ENCODE peak calls at places on chromosomes 6 and 20, in six cellular contexts. L is cardiac fibroblast, K is T-helper 9 cell, P is NCI-H2107, R is T-helper 2 cell, M is transverse colon. W is an unnamed sample.

GRCh38 chr20:57960803-57961575 is 251.2 kb upstream of the PMEPA1 start:
- DNase-seq in L (no peak), K (no peak), P (peak; percentile 19), R (no peak), M (no peak), W (no peak)

GRCh38 chr6:43396408-43397149 is 27.1 kb upstream of the ZNF318 start:
- DNase-seq in L (no peak), K (no peak), P (no peak), R (no peak), M (no peak), W (no peak)

GRCh38 chr6:40299666-40300065 is 287.5 kb downstream of the LRFN2 start:
- DNase-seq in L (no peak), K (no peak), P (no peak), R (no peak), M (no peak), W (no peak)

GRCh38 chr6:102670756-102671155 is 1277.2 kb downstream of the GRIK2 start:
- DNase-seq in L (no peak), K (no peak), P (no peak), R (no peak), M (no peak), W (no peak)

GRCh38 chr6:170243791-170244291 is 47.0 kb downstream of the DLL1 start:
- DNase-seq in L (no peak), K (no peak), P (no peak), R (no peak), M (no peak), W (no peak)

GRCh38 chr6:116492331-116493067 is 18.9 kb upstream of the CALHM5 start:
- DNase-seq in L (peak; percentile 79), K (no peak), P (no peak), R (no peak), M (no peak), W (no peak)

GRCh38 chr6:5501837-5502236 is 240.5 kb downstream of the FARS2 start:
- DNase-seq in L (no peak), K (no peak), P (no peak), R (no peak), M (no peak), W (no peak)

GRCh38 chr6:109379706-109380105 is 2.6 kb downstream of the CD164 start:
- DNase-seq in L (no peak), K (no peak), P (no peak), R (no peak), M (no peak), W (peak; percentile 51)

GRCh38 chr6:17589402-17590116 is 10.5 kb upstream of the FAM8A1 start:
- DNase-seq in L (peak; percentile 68), K (no peak), P (peak; percentile 16), R (no peak), M (peak; percentile 65), W (peak; percentile 74)

GRCh38 chr20:31560900-31561598 is 44.0 kb upstream of the ID1 start:
- DNase-seq in L (peak; percentile 92), K (no peak), P (no peak), R (no peak), M (peak; percentile 41), W (peak; percentile 87)

GRCh38 chr6:25971187-25971811 is 8.7 kb downstream of the TRIM38 start:
- DNase-seq in L (peak; percentile 96), K (no peak), P (no peak), R (no peak), M (no peak), W (peak; percentile 69)

GRCh38 chr20:36017034-36017951 is 48.9 kb downstream of the CNBD2 start:
- DNase-seq in L (peak; percentile 87), K (no peak), P (no peak), R (no peak), M (no peak), W (peak; percentile 68)

GRCh38 chr6:49551126-49551865 is 828 bp downstream of the C6orf141 start:
- DNase-seq in L (no peak), K (no peak), P (no peak), R (no peak), M (peak; percentile 25), W (no peak)

GRCh38 chr6:34239240-34239825 is 2.7 kb downstream of the HMGA1 start:
- DNase-seq in L (no peak), K (no peak), P (no peak), R (no peak), M (no peak), W (no peak)

GRCh38 chr20:7003598-7003997 is 236.1 kb downstream of the BMP2 start:
- DNase-seq in L (no peak), K (no peak), P (no peak), R (no peak), M (no peak), W (no peak)

GRCh38 chr6:51260003-51260402 is 441.3 kb downstream of the TFAP2B start:
- DNase-seq in L (no peak), K (no peak), P (no peak), R (no peak), M (no peak), W (no peak)

GRCh38 chr6:80269331-80269730 is 162.9 kb downstream of the BCKDHB start:
- DNase-seq in L (no peak), K (no peak), P (no peak), R (no peak), M (no peak), W (no peak)

GRCh38 chr20:6582449-6582848 is 185.0 kb upstream of the BMP2 start:
- DNase-seq in L (no peak), K (no peak), P (no peak), R (no peak), M (no peak), W (no peak)

GRCh38 chr20:3764659-3765058 is 2.9 kb downstream of the ADISSP start:
- DNase-seq in L (no peak), K (no peak), P (no peak), R (no peak), M (no peak), W (no peak)

GRCh38 chr20:5675103-5676091 is 74.8 kb upstream of the SHLD1 start:
- DNase-seq in L (peak; percentile 48), K (no peak), P (no peak), R (no peak), M (no peak), W (no peak)

GRCh38 chr6:113856571-113857564 is at the start of gene MARCKS:
- DNase-seq in L (peak; percentile 92), K (no peak), P (peak; percentile 88), R (no peak), M (peak; percentile 88), W (peak; percentile 85)

GRCh38 chr6:157273756-157274088 is 49.6 kb downstream of the TMEM242 start:
- DNase-seq in L (no peak), K (peak; percentile 55), P (peak; percentile 69), R (peak; percentile 39), M (peak; percentile 62), W (peak; percentile 56)

GRCh38 chr6:155270566-155271091 is 6.8 kb downstream of the CLDN20 start:
- DNase-seq in L (no peak), K (no peak), P (no peak), R (no peak), M (no peak), W (no peak)

GRCh38 chr20:5827861-5828260 is 77.7 kb downstream of the SHLD1 start:
- DNase-seq in L (no peak), K (no peak), P (no peak), R (no peak), M (no peak), W (no peak)

GRCh38 chr6:52020961-52021570 is 66.3 kb downstream of the PKHD1 start:
- DNase-seq in L (peak; percentile 41), K (no peak), P (no peak), R (no peak), M (no peak), W (no peak)

GRCh38 chr6:35449287-35449881 is 2.8 kb upstream of the FANCE start:
- DNase-seq in L (peak; percentile 83), K (peak; percentile 23), P (peak; percentile 18), R (no peak), M (no peak), W (peak; percentile 86)

GRCh38 chr6:161439093-161439492 is 165.2 kb upstream of the AGPAT4 start:
- DNase-seq in L (peak; percentile 95), K (no peak), P (peak; percentile 24), R (no peak), M (no peak), W (peak; percentile 62)

GRCh38 chr6:170177383-170178265 is 113.3 kb downstream of the DLL1 start:
- DNase-seq in L (no peak), K (no peak), P (no peak), R (no peak), M (no peak), W (no peak)

GRCh38 chr6:64817525-64817924 is 889.5 kb downstream of the EYS start:
- DNase-seq in L (no peak), K (no peak), P (no peak), R (no peak), M (no peak), W (no peak)

GRCh38 chr6:153976921-153977693 is 61.9 kb upstream of the OPRM1 start:
- DNase-seq in L (peak; percentile 45), K (no peak), P (no peak), R (no peak), M (no peak), W (no peak)

GRCh38 chr6:30450908-30451818 is 38.1 kb upstream of the HLA-E start:
- DNase-seq in L (peak; percentile 55), K (no peak), P (no peak), R (no peak), M (peak; percentile 38), W (peak; percentile 51)

W was measured in hepatic stellate cell.